ENCODE peak calls at places on chromosome 4, in nine cellular contexts. M, Q, C, H, V, A, N, F and Z are unnamed samples.

GRCh38 chr4:47907247-47907646 is 7.1 kb downstream of the NFXL1 start:
- DNase-seq in M (no peak), Q (no peak), C (no peak), H (no peak), V (no peak), A (no peak), N (no peak), F (no peak), Z (no peak)

GRCh38 chr4:139142097-139142496 is 34.9 kb downstream of the ELF2 start:
- DNase-seq in M (no peak), Q (no peak), C (no peak), H (no peak), V (no peak), A (no peak), N (no peak), F (no peak), Z (peak; percentile 84)

GRCh38 chr4:35934370-35934981 is 309.8 kb downstream of the ARAP2 start:
- DNase-seq in M (peak; percentile 52), Q (peak; percentile 4), C (no peak), H (no peak), V (peak; percentile 37), A (no peak), N (peak; percentile 65), F (no peak), Z (peak; percentile 32)

GRCh38 chr4:112075129-112075753 is 70.0 kb upstream of the FAM241A start:
- DNase-seq in M (peak; percentile 71), Q (peak; percentile 59), C (no peak), H (no peak), V (peak; percentile 75), A (no peak), N (peak; percentile 77), F (no peak), Z (peak; percentile 68)

GRCh38 chr4:40682298-40683101 is 52.8 kb upstream of the RBM47 start:
- DNase-seq in M (no peak), Q (no peak), C (no peak), H (no peak), V (no peak), A (no peak), N (no peak), F (no peak), Z (no peak)

GRCh38 chr4:77240469-77241066 is 83.6 kb downstream of the CCNG2 start:
- DNase-seq in M (peak; percentile 56), Q (peak; percentile 28), C (peak; percentile 68), H (peak; percentile 63), V (peak; percentile 77), A (peak; percentile 34), N (peak; percentile 93), F (peak; percentile 1), Z (peak; percentile 72)

GRCh38 chr4:113547487-113548042 is 214.0 kb downstream of the CAMK2D start:
- DNase-seq in M (peak; percentile 91), Q (peak; percentile 98), C (peak; percentile 89), H (peak; percentile 88), V (peak; percentile 91), A (peak; percentile 78), N (peak; percentile 95), F (peak; percentile 80), Z (peak; percentile 95)

GRCh38 chr4:8015512-8015911 is 75.9 kb upstream of the AFAP1 start:
- DNase-seq in M (peak; percentile 14), Q (no peak), C (no peak), H (no peak), V (no peak), A (no peak), N (peak; percentile 37), F (no peak), Z (peak; percentile 3)

GRCh38 chr4:137644201-137644600 is 111.9 kb upstream of the PCDH18 start:
- DNase-seq in M (no peak), Q (no peak), C (no peak), H (no peak), V (no peak), A (no peak), N (no peak), F (no peak), Z (no peak)

GRCh38 chr4:125070869-125071268 is 243.9 kb upstream of the FAT4 start:
- DNase-seq in M (no peak), Q (no peak), C (no peak), H (no peak), V (peak; percentile 70), A (no peak), N (peak; percentile 6), F (no peak), Z (no peak)

GRCh38 chr4:78065514-78066192 is 8.5 kb downstream of the FRAS1 start:
- DNase-seq in M (no peak), Q (no peak), C (no peak), H (no peak), V (no peak), A (no peak), N (peak; percentile 57), F (no peak), Z (no peak)

GRCh38 chr4:54058171-54058570 is 6.2 kb downstream of the CHIC2 start:
- DNase-seq in M (no peak), Q (no peak), C (no peak), H (no peak), V (no peak), A (no peak), N (no peak), F (no peak), Z (peak; percentile 38)

GRCh38 chr4:108681321-108681809 is 31.0 kb downstream of the OSTC start:
- DNase-seq in M (no peak), Q (no peak), C (no peak), H (no peak), V (no peak), A (no peak), N (no peak), F (no peak), Z (no peak)

GRCh38 chr4:154503598-154503997 is 12.0 kb upstream of the DCHS2 start:
- DNase-seq in M (peak; percentile 20), Q (peak; percentile 28), C (no peak), H (no peak), V (peak; percentile 54), A (no peak), N (peak; percentile 82), F (no peak), Z (peak; percentile 38)

GRCh38 chr4:118968006-118968405 is 79.4 kb downstream of the SYNPO2 start:
- DNase-seq in M (peak; percentile 95), Q (peak; percentile 48), C (no peak), H (peak; percentile 57), V (peak; percentile 83), A (peak; percentile 61), N (peak; percentile 86), F (no peak), Z (peak; percentile 40)

GRCh38 chr4:55378617-55379467 is 16.9 kb upstream of the TMEM165 start:
- DNase-seq in M (no peak), Q (peak; percentile 79), C (no peak), H (peak; percentile 56), V (no peak), A (no peak), N (no peak), F (no peak), Z (no peak)

GRCh38 chr4:1759818-1760223 is 33.3 kb upstream of the FGFR3 start:
- DNase-seq in M (no peak), Q (no peak), C (no peak), H (no peak), V (no peak), A (no peak), N (no peak), F (no peak), Z (no peak)

GRCh38 chr4:1759170-1759817 is 33.8 kb upstream of the FGFR3 start:
- DNase-seq in M (no peak), Q (no peak), C (no peak), H (no peak), V (no peak), A (no peak), N (peak; percentile 58), F (no peak), Z (no peak)

GRCh38 chr4:1762264-1763010 is 30.7 kb upstream of the FGFR3 start:
- DNase-seq in M (no peak), Q (no peak), C (no peak), H (no peak), V (no peak), A (no peak), N (no peak), F (no peak), Z (no peak)

GRCh38 chr4:1761130-1761688 is 31.9 kb upstream of the FGFR3 start:
- DNase-seq in M (no peak), Q (no peak), C (no peak), H (no peak), V (no peak), A (no peak), N (no peak), F (no peak), Z (no peak)

DNA sequence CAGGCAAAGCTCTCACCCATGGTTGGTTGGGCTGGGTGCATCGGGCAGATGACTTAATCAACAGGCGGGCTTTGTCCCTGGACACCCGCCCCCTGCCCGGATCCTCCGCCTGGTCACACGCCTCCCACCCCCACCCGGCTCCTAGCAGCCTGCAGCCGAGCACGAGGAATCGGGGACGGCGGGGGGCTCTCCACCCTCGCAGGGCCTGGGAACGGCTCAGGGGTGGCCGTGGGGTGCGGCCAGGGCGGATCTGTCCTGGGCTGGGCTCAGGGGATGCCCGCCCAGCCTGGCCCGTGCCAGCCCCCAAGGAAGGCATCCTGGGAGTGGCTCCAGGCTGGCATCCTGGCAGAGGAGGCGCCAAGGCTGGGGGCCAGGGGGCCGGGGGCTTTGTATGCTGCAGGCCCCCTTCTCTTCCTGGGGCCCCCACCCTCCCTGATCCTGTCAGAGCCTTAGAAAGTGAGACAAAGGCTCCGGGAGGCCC is 32.5 kb upstream of the FGFR3 start:
- DNase-seq in M (no peak), Q (no peak), C (no peak), H (no peak), V (no peak), A (no peak), N (no peak), F (no peak), Z (no peak)
- H3K4me1 ChIP-seq in M (peaks cover 25% of the 10 kb centered on the region), Q (peaks cover 17% of the 10 kb centered on the region), C (no peaks in the 10 kb centered on the region), H (peaks cover 18% of the 10 kb centered on the region), V (no peaks in the 10 kb centered on the region), A (peaks cover 2% of the 10 kb centered on the region), N (peaks cover 5% of the 10 kb centered on the region), F (no peaks in the 10 kb centered on the region), Z (no peaks in the 10 kb centered on the region)

DNA sequence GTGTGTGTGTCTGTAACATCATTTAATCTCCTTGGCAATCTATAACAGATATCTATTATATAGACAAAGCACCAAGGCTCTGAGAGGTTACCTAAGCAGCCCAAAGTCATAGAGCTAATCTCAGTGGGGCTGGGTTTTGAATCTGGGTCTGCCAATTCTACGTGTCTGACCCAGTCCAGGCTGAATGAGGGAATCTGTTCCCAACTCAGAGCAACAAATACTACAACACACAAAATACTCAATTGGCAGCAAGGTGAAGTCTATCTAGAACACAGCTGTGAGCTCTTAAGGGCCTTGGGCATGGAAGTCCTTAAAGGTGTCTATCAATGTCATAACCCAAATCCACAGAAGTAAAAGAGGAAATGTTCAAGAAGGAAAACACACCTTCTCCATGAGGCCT is 47.5 kb upstream of the NAP1L5 start:
- DNase-seq in M (no peak), Q (no peak), C (no peak), H (no peak), V (no peak), A (no peak), N (no peak), F (no peak), Z (no peak)
- H3K4me1 ChIP-seq in M (peaks cover 2% of the 10 kb centered on the region), Q (no peaks in the 10 kb centered on the region), C (no peaks in the 10 kb centered on the region), H (no peaks in the 10 kb centered on the region), V (peaks cover 6% of the 10 kb centered on the region), A (no peaks in the 10 kb centered on the region), N (peaks cover 16% of the 10 kb centered on the region), F (no peaks in the 10 kb centered on the region), Z (no peaks in the 10 kb centered on the region)

GRCh38 chr4:143403551-143403816 is 66.8 kb downstream of the GAB1 start:
- DNase-seq in M (no peak), Q (no peak), C (no peak), H (no peak), V (no peak), A (no peak), N (no peak), F (no peak), Z (peak; percentile 80)
- H3K4me1 ChIP-seq in M (peaks cover 7% of the 10 kb centered on the region), Q (no peaks in the 10 kb centered on the region), C (no peaks in the 10 kb centered on the region), H (peaks cover 71% of the 10 kb centered on the region), V (peaks cover 17% of the 10 kb centered on the region), A (peaks cover 28% of the 10 kb centered on the region), N (peaks cover 16% of the 10 kb centered on the region), F (peaks cover 3% of the 10 kb centered on the region), Z (peaks cover 99% of the 10 kb centered on the region)

GRCh38 chr4:153485860-153486259 is 19.7 kb downstream of the TMEM131L start:
- DNase-seq in M (no peak), Q (no peak), C (no peak), H (no peak), V (no peak), A (no peak), N (no peak), F (no peak), Z (no peak)
- H3K4me1 ChIP-seq in M (peaks cover 26% of the 10 kb centered on the region), Q (peaks cover 61% of the 10 kb centered on the region), C (no peaks in the 10 kb centered on the region), H (peaks cover 57% of the 10 kb centered on the region), V (peaks cover 3% of the 10 kb centered on the region), A (peaks cover 12% of the 10 kb centered on the region), N (peaks cover 50% of the 10 kb centered on the region), F (peaks cover 84% of the 10 kb centered on the region), Z (peaks cover 92% of the 10 kb centered on the region)